ENCODE peak calls at places on chromosome 1, in seven cellular contexts. S is C1 segment of cervical spinal cord; T is retinal pigment epithelial cell; B is heart left ventricle; C is pons; F is stimulated activated CD8-positive, alpha-beta memory T cell treated with anti-CD3 and anti-CD28 coated beads, Interleukin-4, amount 100 ng/mL, for 4 hours; J is bronchial epithelial cell. X is an unnamed sample.

GRCh38 chr1:230186003-230186863 is 119.2 kb downstream of the GALNT2 start:
- DNase-seq in J (peak), T (peak), C (no peak), F (no peak), B (no peak), S (no peak), X (peak)

GRCh38 chr1:46483597-46483996 is 6.0 kb upstream of the DMBX1 start:
- DNase-seq in C (no peak), J (no peak), S (no peak), B (no peak), F (no peak), T (no peak), X (no peak)

GRCh38 chr1:201834621-201835020 is 5.7 kb downstream of the IPO9 start:
- DNase-seq in T (no peak), S (no peak), B (no peak), J (no peak), F (no peak), C (no peak), X (no peak)

GRCh38 chr1:18957532-18958295 is 1.2 kb upstream of the IFFO2 start:
- DNase-seq in J (no peak), B (no peak), C (no peak), F (no peak), T (no peak), S (no peak), X (peak)

GRCh38 chr1:16155537-16156410 is at the start of gene EPHA2:
- DNase-seq in C (peak), J (peak), B (peak), F (no peak), T (no peak), S (peak), X (peak)

GRCh38 chr1:232622981-232623380 is 7.0 kb downstream of the SIPA1L2 start:
- DNase-seq in J (no peak), F (no peak), B (no peak), C (no peak), S (no peak), T (no peak), X (no peak)

GRCh38 chr1:175839678-175840669 is 96.6 kb upstream of the TNR start:
- DNase-seq in S (no peak), B (no peak), C (no peak), T (no peak), J (peak), F (no peak), X (no peak)

GRCh38 chr1:161019767-161020572 is 982 bp downstream of the F11R start:
- DNase-seq in S (no peak), C (peak), B (peak), T (no peak), F (no peak), J (peak), X (no peak)

GRCh38 chr1:27632387-27633297 is 2.3 kb downstream of the FGR start:
- DNase-seq in C (no peak), T (no peak), S (no peak), F (peak), J (no peak), B (no peak), X (no peak)